ENCODE peak calls at places on chromosomes 6 and 20, in four cellular contexts. L is stomach, Y is ovary, E is upper lobe of left lung. H is an unnamed sample.

GRCh38 chr20:50541606-50542041 is 31.4 kb downstream of the PTPN1 start:
- DNase-seq in L (no peak), E (no peak), Y (no peak), H (no peak)

GRCh38 chr6:153167907-153168306 is 36.8 kb upstream of the RGS17 start:
- DNase-seq in Y (no peak), E (no peak), L (no peak), H (no peak)

GRCh38 chr20:57672164-57672563 is 37.7 kb downstream of the PMEPA1 start:
- DNase-seq in L (no peak), Y (peak; percentile 31), E (peak; percentile 72), H (no peak)

GRCh38 chr20:63453029-63453523 is 19.4 kb downstream of the KCNQ2 start:
- DNase-seq in Y (no peak), E (no peak), L (no peak), H (no peak)

GRCh38 chr20:13037727-13038126 is 29.0 kb downstream of the SPTLC3 start:
- DNase-seq in E (no peak), L (no peak), Y (no peak), H (no peak)

GRCh38 chr6:123965894-123966293 is 162.2 kb downstream of the NKAIN2 start:
- DNase-seq in L (no peak), E (no peak), Y (no peak), H (no peak)

GRCh38 chr6:54717849-54718455 is 128.6 kb upstream of the FAM83B start:
- DNase-seq in L (peak; percentile 84), E (peak; percentile 46), Y (no peak), H (peak; percentile 60)

GRCh38 chr6:8839626-8840025 is 404.3 kb upstream of the SLC35B3 start:
- DNase-seq in E (no peak), Y (no peak), L (no peak), H (no peak)

GRCh38 chr20:19976595-19977372 is 40.4 kb upstream of the NAA20 start:
- DNase-seq in Y (peak; percentile 62), E (peak; percentile 84), L (peak; percentile 62), H (peak; percentile 46)

DNA sequence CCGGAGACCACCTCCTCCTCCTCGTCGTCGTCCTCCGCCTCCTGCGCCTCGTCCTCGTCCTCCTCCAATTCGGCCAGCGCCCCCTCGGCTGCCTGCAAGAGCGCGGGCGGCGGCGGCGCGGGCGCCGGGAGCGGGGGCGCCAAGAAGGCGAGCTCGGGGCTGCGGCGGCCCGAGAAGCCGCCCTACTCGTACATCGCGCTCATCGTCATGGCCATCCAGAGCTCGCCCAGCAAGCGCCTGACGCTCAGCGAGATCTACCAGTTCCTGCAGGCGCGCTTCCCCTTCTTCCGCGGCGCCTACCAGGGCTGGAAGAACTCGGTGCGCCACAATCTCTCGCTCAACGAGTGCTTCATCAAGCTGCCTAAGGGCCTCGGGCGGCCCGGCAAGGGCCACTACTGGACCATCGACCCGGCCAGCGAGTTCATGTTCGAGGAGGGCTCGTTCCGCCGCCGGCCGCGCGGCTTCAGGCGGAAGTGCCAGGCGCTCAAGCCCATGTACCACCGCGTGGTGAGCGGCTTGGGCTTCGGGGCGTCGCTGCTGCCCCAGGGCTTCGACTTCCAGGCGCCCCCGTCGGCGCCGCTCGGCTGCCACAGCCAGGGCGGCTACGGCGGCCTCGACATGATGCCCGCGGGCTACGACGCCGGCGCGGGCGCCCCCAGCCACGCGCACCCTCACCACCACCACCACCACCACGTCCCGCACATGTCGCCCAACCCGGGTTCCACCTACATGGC is 862 bp downstream of the FOXF2 start:
- DNase-seq in Y (no peak), E (no peak), L (no peak), H (no peak)
- H3K4me3 ChIP-seq in Y (peak overlapping the region; percentile 33), E (peak overlapping the region; percentile 54), L (peak overlapping the region; percentile 58), H (peak overlapping the region; percentile 24)

GRCh38 chr6:35242486-35242885 is 17.0 kb upstream of the ZNF76 start:
- DNase-seq in E (no peak), L (no peak), Y (no peak), H (no peak)
- H3K36me3 ChIP-seq in E (no peaks in the 10 kb centered on the region), L (peaks cover 29% of the 10 kb centered on the region), Y (no peaks in the 10 kb centered on the region), H (no peaks in the 10 kb centered on the region)

GRCh38 chr6:77573843-77574242 is 79.0 kb upstream of the MEI4 start:
- DNase-seq in L (no peak), Y (no peak), E (no peak), H (no peak)
- TF ChIP-seq EP300 in L (no peak), Y (no peak), E (no peak), H (no peak)

DNA sequence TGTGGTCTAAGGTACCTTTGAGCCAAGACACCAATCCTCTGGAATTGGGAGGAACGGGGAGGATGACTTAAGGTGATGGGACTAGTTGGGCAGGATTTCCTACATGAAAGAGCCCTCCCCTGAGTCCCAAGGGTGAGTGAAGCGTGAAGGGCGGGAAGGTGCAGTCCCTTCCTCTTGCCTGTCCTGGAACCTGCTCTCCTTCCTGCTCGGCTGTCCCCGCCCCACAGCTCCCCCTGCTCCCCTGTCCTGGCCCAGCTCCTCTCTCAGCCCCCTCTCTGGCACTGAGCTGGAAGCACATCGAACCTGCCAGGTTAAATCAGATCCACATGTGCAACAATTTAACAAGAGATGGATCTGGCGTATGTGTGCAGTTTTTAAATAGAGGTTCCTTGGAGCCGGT is 95.0 kb downstream of the LRFN2 start:
- DNase-seq in Y (no peak), E (no peak), L (no peak), H (no peak)
- H3K4me3 ChIP-seq in Y (no peak overlapping the region), E (no peak overlapping the region), L (no peak overlapping the region), H (no peak overlapping the region)

GRCh38 chr6:147603392-147604081 is 95.0 kb downstream of the SAMD5 start:
- DNase-seq in L (no peak), E (no peak), Y (no peak), H (no peak)
- H3K36me3 ChIP-seq in L (no peaks in the 10 kb centered on the region), E (no peaks in the 10 kb centered on the region), Y (no peaks in the 10 kb centered on the region), H (no peaks in the 10 kb centered on the region)

GRCh38 chr6:169906741-169907418 is 155.5 kb downstream of the ERMARD start:
- DNase-seq in Y (no peak), L (no peak), E (no peak), H (no peak)
- TF ChIP-seq EP300 in Y (no peak), L (no peak), E (no peak), H (no peak)

DNA sequence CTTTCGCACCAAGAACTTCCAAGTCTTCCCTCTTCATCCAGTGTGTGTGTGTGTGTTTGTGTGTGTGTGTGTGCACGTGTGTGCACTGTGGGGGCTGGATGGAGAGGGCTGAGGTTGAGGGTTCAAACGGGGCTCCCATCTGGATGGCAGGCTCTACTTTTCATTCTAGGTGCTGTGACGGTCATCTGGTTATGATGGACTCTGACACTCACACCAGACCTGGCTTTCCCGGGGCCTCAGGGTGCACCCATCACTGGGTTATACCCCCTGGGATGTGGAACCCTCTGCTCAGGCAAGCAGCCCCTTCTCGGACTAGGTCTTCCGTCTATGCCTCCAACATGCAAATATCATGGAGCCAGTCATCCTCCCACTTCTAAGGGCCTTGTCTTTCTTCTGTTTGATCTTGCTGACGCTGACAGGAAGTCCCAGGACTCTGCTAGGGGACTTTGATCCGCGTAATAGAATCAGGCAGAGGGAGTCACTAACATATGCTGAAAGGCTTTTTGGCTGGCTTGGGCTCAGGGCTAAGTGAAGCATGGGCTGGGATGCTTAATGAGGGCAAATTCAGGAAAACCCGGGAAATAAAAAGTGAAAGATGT is 313.6 kb downstream of the CDC5L start:
- DNase-seq in L (no peak), Y (no peak), E (no peak), H (no peak)
- H3K4me3 ChIP-seq in L (no peak overlapping the region), Y (no peak overlapping the region), E (no peak overlapping the region), H (no peak overlapping the region)

GRCh38 chr20:9963029-9963428 is 71.8 kb upstream of the ANKEF1 start:
- DNase-seq in Y (no peak), L (no peak), E (no peak), H (no peak)

GRCh38 chr20:9955646-9956045 is 79.1 kb upstream of the ANKEF1 start:
- DNase-seq in Y (no peak), E (no peak), L (no peak), H (no peak)

DNA sequence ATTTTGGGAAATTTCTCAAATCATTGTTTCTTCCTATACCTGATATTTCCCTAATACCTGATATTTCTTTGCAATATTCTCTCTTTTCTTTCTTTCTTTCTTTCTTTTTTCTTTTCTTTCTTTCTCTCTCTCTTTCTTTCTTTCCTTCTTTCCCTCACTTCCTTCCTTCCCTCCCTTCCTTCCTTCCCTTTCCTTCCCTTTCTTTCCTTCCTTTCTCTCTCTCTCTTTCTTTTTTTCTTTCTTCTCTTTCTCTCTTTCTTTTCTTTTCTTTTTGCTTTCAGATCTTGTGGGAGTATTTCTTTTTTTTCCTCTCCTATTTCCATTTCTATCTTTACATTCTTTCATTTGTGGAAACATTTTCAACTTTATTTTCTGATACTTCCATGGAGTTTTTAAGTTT is 76.1 kb upstream of the ANKEF1 start:
- DNase-seq in Y (no peak), E (no peak), L (no peak), H (no peak)
- H3K36me3 ChIP-seq in Y (no peaks in the 10 kb centered on the region), E (no peaks in the 10 kb centered on the region), L (no peaks in the 10 kb centered on the region), H (no peaks in the 10 kb centered on the region)

GRCh38 chr6:158032354-158032733 is 50.7 kb downstream of the SYNJ2 start:
- DNase-seq in E (no peak), Y (no peak), L (no peak), H (no peak)

GRCh38 chr6:158031191-158031444 is 49.5 kb downstream of the SYNJ2 start:
- DNase-seq in L (no peak), Y (no peak), E (no peak), H (no peak)

GRCh38 chr6:158029668-158030230 is 48.1 kb downstream of the SYNJ2 start:
- DNase-seq in E (peak; percentile 52), L (no peak), Y (no peak), H (no peak)

GRCh38 chr6:158033077-158033750 is 51.6 kb downstream of the SYNJ2 start:
- DNase-seq in L (no peak), E (no peak), Y (no peak), H (no peak)

DNA sequence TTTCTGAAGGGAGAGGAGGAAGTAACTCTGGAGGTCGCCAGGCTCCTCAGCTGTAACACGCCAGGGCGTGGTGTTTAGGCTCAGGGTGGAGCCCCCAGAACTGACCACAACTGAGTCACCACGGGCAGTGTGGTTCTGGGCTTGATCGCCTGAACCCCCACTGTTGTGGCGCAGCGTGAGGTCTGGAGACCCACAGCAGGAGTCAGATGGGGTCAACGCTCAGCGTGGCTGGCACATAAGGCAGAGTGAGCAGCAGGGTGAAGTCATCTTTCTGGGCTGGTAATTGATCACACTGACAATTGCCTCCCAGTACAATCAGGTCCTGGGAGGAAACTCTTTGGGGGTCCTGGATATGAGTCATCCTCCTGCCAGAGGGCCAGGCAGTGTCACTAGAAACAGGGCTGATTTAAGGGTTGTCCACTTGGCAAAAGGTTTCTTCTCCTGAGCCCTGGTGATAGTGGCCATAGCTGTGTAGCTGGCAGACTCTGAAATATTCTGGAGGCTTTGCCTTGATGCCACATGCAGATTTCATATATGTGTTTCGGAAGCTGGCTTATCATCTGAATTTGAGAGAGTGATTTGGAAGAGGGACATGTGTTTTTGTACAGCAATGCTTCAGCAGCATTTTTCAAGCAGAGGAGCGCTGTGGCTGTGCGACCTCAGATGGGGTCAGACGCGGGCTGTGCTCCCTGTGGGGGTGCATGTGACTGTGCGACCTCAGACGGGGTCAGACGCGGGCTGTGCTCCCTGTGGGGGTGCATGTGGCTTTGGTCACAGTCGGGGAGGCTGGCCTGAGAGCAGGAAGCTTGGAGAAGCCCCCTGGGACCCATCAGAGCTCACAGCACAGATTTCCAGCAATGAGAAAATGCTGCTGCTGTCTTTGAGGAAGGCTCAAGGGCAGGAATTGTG is 50.0 kb downstream of the SYNJ2 start:
- DNase-seq in L (peak; percentile 55), Y (no peak), E (peak; percentile 83), H (no peak)
- TF ChIP-seq EP300 in L (no peak), Y (no peak), E (no peak), H (no peak)

H was measured in tibial nerve.